ENCODE peak calls at places on chromosomes 4 and X, in ten cellular contexts. X is neural crest cell; W is HT1080; Z is caudate nucleus; N is activated CD4-positive, alpha-beta T cell treated with anti-CD3 and anti-CD28 coated beads for 1 hour; J is stimulated activated CD4-positive, alpha-beta T cell treated with anti-CD3 and anti-CD28 coated beads, Interleukin-1b, Interleukin-23, amount 100 ng/mL, for 1 hour; E is heart left ventricle; S is adipocyte; M is stimulated activated CD8-positive, alpha-beta memory T cell treated with anti-CD3 and anti-CD28 coated beads, Interleukin-7, amount 100 ng/mL, for 24 hours; A is aorta. T is an unnamed sample.

GRCh38 chr4:25993564-25994185 is 79.7 kb downstream of the SMIM20 start:
- DNase-seq in X (peak), W (peak), Z (no peak), N (no peak), J (no peak), E (no peak), S (no peak), M (no peak), A (no peak), T (no peak)

GRCh38 chr4:109576462-109576861 is 16.4 kb downstream of the MCUB start:
- DNase-seq in X (no peak), W (peak), Z (no peak), N (no peak), J (no peak), E (no peak), S (no peak), M (no peak), A (no peak), T (no peak)

GRCh38 chr4:8817813-8818062 is 53.9 kb downstream of the HMX1 start:
- DNase-seq in X (no peak), W (no peak), Z (no peak), N (no peak), J (no peak), E (peak), S (no peak), M (no peak), A (no peak), T (no peak)

GRCh38 chr4:78432896-78433295 is 118.7 kb upstream of the ANXA3 start:
- DNase-seq in X (no peak), W (peak), Z (no peak), N (no peak), J (no peak), E (no peak), S (peak), M (no peak), A (no peak), T (peak)

GRCh38 chr4:76210502-76210901 is 3.1 kb downstream of the SCARB2 start:
- DNase-seq in X (no peak), W (no peak), Z (no peak), N (no peak), J (no peak), E (no peak), S (no peak), M (no peak), A (no peak), T (no peak)

GRCh38 chr4:145623831-145624230 is 4.6 kb downstream of the MMAA start:
- DNase-seq in X (no peak), W (peak), Z (no peak), N (no peak), J (no peak), E (no peak), S (peak), M (no peak), A (no peak), T (peak)

GRCh38 chrX:19121898-19122640 is at the start of gene ADGRG2:
- DNase-seq in X (peak), W (no peak), Z (no peak), N (no peak), J (no peak), E (peak), S (peak), M (no peak), A (peak), T (peak)

GRCh38 chr4:139890810-139891209 is 225.2 kb downstream of the MGST2 start:
- DNase-seq in X (no peak), W (peak), Z (no peak), N (no peak), J (no peak), E (no peak), S (no peak), M (no peak), A (no peak), T (peak)

GRCh38 chr4:148514581-148514980 is 72.4 kb upstream of the NR3C2 start:
- DNase-seq in X (no peak), W (no peak), Z (no peak), N (no peak), J (no peak), E (no peak), S (no peak), M (no peak), A (no peak), T (no peak)

GRCh38 chr4:69075061-69075792 is 21.0 kb upstream of the UGT2B7 start:
- DNase-seq in X (no peak), W (no peak), Z (no peak), N (no peak), J (no peak), E (no peak), S (no peak), M (no peak), A (no peak), T (no peak)

GRCh38 chr4:187504974-187505797 is 490.4 kb upstream of the ZFP42 start:
- DNase-seq in X (no peak), W (peak), Z (no peak), N (no peak), J (no peak), E (no peak), S (no peak), M (no peak), A (no peak), T (no peak)

GRCh38 chr4:159012381-159012780 is 90.5 kb upstream of the RAPGEF2 start:
- DNase-seq in X (no peak), W (peak), Z (no peak), N (no peak), J (no peak), E (no peak), S (peak), M (no peak), A (no peak), T (peak)

GRCh38 chr4:186144596-186145569 is 40.4 kb downstream of the FAM149A start:
- DNase-seq in X (peak), W (peak), Z (no peak), N (no peak), J (no peak), E (peak), S (peak), M (no peak), A (peak), T (peak)

GRCh38 chr4:184310881-184311709 is 93.4 kb upstream of the ENPP6 start:
- DNase-seq in X (no peak), W (no peak), Z (no peak), N (no peak), J (no peak), E (peak), S (no peak), M (no peak), A (no peak), T (no peak)